ENCODE peak calls at places on chromosome 2, in eight cellular contexts. O is ACHN, D is AG08395, L is anterior cingulate cortex, B is aorta, I is uterus, S is ovary, U is AG10803. R is an unnamed sample.

GRCh38 chr2:226756131-226756530 is 43.5 kb downstream of the IRS1 start:
- DNase-seq in D (no peak), O (peak; percentile 14), S (no peak), I (no peak), U (peak; percentile 39), B (no peak), L (no peak), R (no peak)

GRCh38 chr2:207505728-207506127 is 24.0 kb upstream of the CREB1 start:
- DNase-seq in I (no peak), O (peak; percentile 94), L (no peak), D (peak; percentile 81), S (no peak), U (peak; percentile 94), B (no peak), R (no peak)

GRCh38 chr2:96116879-96117533 is 635 bp upstream of the ADRA2B start:
- DNase-seq in O (peak; percentile 55), S (peak; percentile 63), I (no peak), L (peak; percentile 16), U (no peak), D (peak; percentile 88), B (peak; percentile 64), R (peak; percentile 10)

GRCh38 chr2:40439473-40439872 is 12.4 kb downstream of the SLC8A1 start:
- DNase-seq in D (no peak), U (peak; percentile 49), O (peak; percentile 28), B (no peak), L (no peak), I (no peak), S (no peak), R (no peak)

GRCh38 chr2:25976884-25977741 is 5.2 kb downstream of the KIF3C start:
- DNase-seq in I (no peak), U (no peak), B (no peak), D (no peak), O (peak; percentile 77), S (no peak), L (no peak), R (no peak)

GRCh38 chr2:160694631-160695030 is 201.0 kb upstream of the RBMS1 start:
- DNase-seq in D (no peak), L (no peak), I (no peak), S (no peak), B (no peak), O (no peak), U (no peak), R (no peak)

GRCh38 chr2:177586154-177586553 is 193.6 kb downstream of the AGPS start:
- DNase-seq in O (no peak), U (no peak), B (no peak), I (no peak), S (no peak), L (no peak), D (no peak), R (no peak)

GRCh38 chr2:25981596-25982272 is 563 bp downstream of the KIF3C start:
- DNase-seq in B (no peak), L (no peak), I (no peak), D (no peak), U (no peak), S (peak; percentile 54), O (peak; percentile 27), R (no peak)

GRCh38 chr2:120516323-120517314 is 170.7 kb downstream of the INHBB start:
- DNase-seq in S (no peak), I (no peak), D (peak; percentile 52), B (no peak), U (peak; percentile 47), O (no peak), L (no peak), R (no peak)

GRCh38 chr2:239444626-239445625 is 44.1 kb upstream of the HDAC4 start:
- DNase-seq in L (peak; percentile 68), D (peak; percentile 58), S (no peak), I (no peak), U (peak; percentile 88), B (no peak), O (no peak), R (peak; percentile 76)